ENCODE peak calls at places on chromosomes 6 and 20, in seven cellular contexts. One of them, this sample, is unnamed.

GRCh38 chr6:165178056-165178455 is 131.3 kb downstream of the C6orf118 start:
- DNase-seq in ovary: no peak
- DNase-seq in AG04450: no peak
- DNase-seq in IMR-90: no peak
- DNase-seq in mammary epithelial cell: peak; percentile 5
- DNase-seq in kidney epithelial cell: peak; percentile 56
- DNase-seq in pancreas: no peak
- DNase-seq in this sample: peak; percentile 56

GRCh38 chr6:129539032-129539431 is 170.9 kb downstream of the ARHGAP18 start:
- DNase-seq in ovary: no peak
- DNase-seq in AG04450: no peak
- DNase-seq in IMR-90: no peak
- DNase-seq in mammary epithelial cell: no peak
- DNase-seq in kidney epithelial cell: no peak
- DNase-seq in pancreas: no peak
- DNase-seq in this sample: no peak

GRCh38 chr20:10297684-10298240 is 79.1 kb downstream of the SNAP25 start:
- DNase-seq in ovary: no peak
- DNase-seq in AG04450: no peak
- DNase-seq in IMR-90: peak; percentile 41
- DNase-seq in mammary epithelial cell: no peak
- DNase-seq in kidney epithelial cell: no peak
- DNase-seq in pancreas: no peak
- DNase-seq in this sample: peak; percentile 66

GRCh38 chr20:49278036-49278816 is at the start of gene ZNFX1:
- DNase-seq in ovary: peak; percentile 99
- DNase-seq in AG04450: peak; percentile 94
- DNase-seq in IMR-90: peak; percentile 96
- DNase-seq in mammary epithelial cell: peak; percentile 97
- DNase-seq in kidney epithelial cell: peak; percentile 80
- DNase-seq in pancreas: peak; percentile 100
- DNase-seq in this sample: peak; percentile 96

GRCh38 chr6:136181191-136181833 is 68.8 kb downstream of the MTFR2 start:
- DNase-seq in ovary: no peak
- DNase-seq in AG04450: no peak
- DNase-seq in IMR-90: no peak
- DNase-seq in mammary epithelial cell: no peak
- DNase-seq in kidney epithelial cell: no peak
- DNase-seq in pancreas: no peak
- DNase-seq in this sample: no peak

GRCh38 chr20:36824142-36824940 is 50.8 kb upstream of the DSN1 start:
- DNase-seq in ovary: no peak
- DNase-seq in AG04450: no peak
- DNase-seq in IMR-90: peak; percentile 45
- DNase-seq in mammary epithelial cell: peak; percentile 73
- DNase-seq in kidney epithelial cell: peak; percentile 81
- DNase-seq in pancreas: no peak
- DNase-seq in this sample: no peak

GRCh38 chr6:24673625-24674024 is 6.7 kb downstream of the ACOT13 start:
- DNase-seq in ovary: no peak
- DNase-seq in AG04450: no peak
- DNase-seq in IMR-90: no peak
- DNase-seq in mammary epithelial cell: no peak
- DNase-seq in kidney epithelial cell: no peak
- DNase-seq in pancreas: no peak
- DNase-seq in this sample: peak; percentile 23

GRCh38 chr20:59751075-59751711 is 146.9 kb downstream of the PHACTR3 start:
- DNase-seq in ovary: peak; percentile 44
- DNase-seq in AG04450: no peak
- DNase-seq in IMR-90: peak; percentile 24
- DNase-seq in mammary epithelial cell: peak; percentile 42
- DNase-seq in kidney epithelial cell: no peak
- DNase-seq in pancreas: peak; percentile 86
- DNase-seq in this sample: peak; percentile 41

GRCh38 chr6:48136856-48137255 is 25.9 kb upstream of the PTCHD4 start:
- DNase-seq in ovary: no peak
- DNase-seq in AG04450: no peak
- DNase-seq in IMR-90: no peak
- DNase-seq in mammary epithelial cell: no peak
- DNase-seq in kidney epithelial cell: no peak
- DNase-seq in pancreas: no peak
- DNase-seq in this sample: peak; percentile 25

GRCh38 chr6:35484921-35485392 is 11.9 kb downstream of the TEAD3 start:
- DNase-seq in ovary: no peak
- DNase-seq in AG04450: no peak
- DNase-seq in IMR-90: peak; percentile 50
- DNase-seq in mammary epithelial cell: peak; percentile 73
- DNase-seq in kidney epithelial cell: no peak
- DNase-seq in pancreas: peak; percentile 45
- DNase-seq in this sample: peak; percentile 51

GRCh38 chr20:46828471-46828870 is 66.2 kb upstream of the EYA2 start:
- DNase-seq in ovary: no peak
- DNase-seq in AG04450: peak; percentile 27
- DNase-seq in IMR-90: peak; percentile 88
- DNase-seq in mammary epithelial cell: peak; percentile 65
- DNase-seq in kidney epithelial cell: no peak
- DNase-seq in pancreas: no peak
- DNase-seq in this sample: peak; percentile 60

GRCh38 chr6:14501240-14501639 is 383.7 kb downstream of the CD83 start:
- DNase-seq in ovary: no peak
- DNase-seq in AG04450: no peak
- DNase-seq in IMR-90: no peak
- DNase-seq in mammary epithelial cell: no peak
- DNase-seq in kidney epithelial cell: no peak
- DNase-seq in pancreas: no peak
- DNase-seq in this sample: no peak

GRCh38 chr6:81925201-81925600 is 172.7 kb upstream of the TENT5A start:
- DNase-seq in ovary: no peak
- DNase-seq in AG04450: no peak
- DNase-seq in IMR-90: no peak
- DNase-seq in mammary epithelial cell: no peak
- DNase-seq in kidney epithelial cell: no peak
- DNase-seq in pancreas: no peak
- DNase-seq in this sample: no peak

GRCh38 chr6:169589293-169589692 is 112.5 kb downstream of the WDR27 start:
- DNase-seq in ovary: no peak
- DNase-seq in AG04450: no peak
- DNase-seq in IMR-90: no peak
- DNase-seq in mammary epithelial cell: peak; percentile 69
- DNase-seq in kidney epithelial cell: peak; percentile 35
- DNase-seq in pancreas: no peak
- DNase-seq in this sample: peak; percentile 54

GRCh38 chr6:157030756-157031155 is 253.6 kb downstream of the ARID1B start:
- DNase-seq in ovary: no peak
- DNase-seq in AG04450: no peak
- DNase-seq in IMR-90: no peak
- DNase-seq in mammary epithelial cell: no peak
- DNase-seq in kidney epithelial cell: no peak
- DNase-seq in pancreas: no peak
- DNase-seq in this sample: no peak

GRCh38 chr6:157034433-157035230 is 257.5 kb downstream of the ARID1B start:
- DNase-seq in ovary: no peak
- DNase-seq in AG04450: no peak
- DNase-seq in IMR-90: peak; percentile 72
- DNase-seq in mammary epithelial cell: peak; percentile 58
- DNase-seq in kidney epithelial cell: no peak
- DNase-seq in pancreas: no peak
- DNase-seq in this sample: peak; percentile 76

GRCh38 chr6:157033428-157034140 is 256.4 kb downstream of the ARID1B start:
- DNase-seq in ovary: no peak
- DNase-seq in AG04450: no peak
- DNase-seq in IMR-90: peak; percentile 30
- DNase-seq in mammary epithelial cell: peak; percentile 35
- DNase-seq in kidney epithelial cell: no peak
- DNase-seq in pancreas: no peak
- DNase-seq in this sample: peak; percentile 31

GRCh38 chr6:157035576-157035975 is 258.4 kb downstream of the ARID1B start:
- DNase-seq in ovary: no peak
- DNase-seq in AG04450: no peak
- DNase-seq in IMR-90: no peak
- DNase-seq in mammary epithelial cell: no peak
- DNase-seq in kidney epithelial cell: no peak
- DNase-seq in pancreas: no peak
- DNase-seq in this sample: no peak

DNA sequence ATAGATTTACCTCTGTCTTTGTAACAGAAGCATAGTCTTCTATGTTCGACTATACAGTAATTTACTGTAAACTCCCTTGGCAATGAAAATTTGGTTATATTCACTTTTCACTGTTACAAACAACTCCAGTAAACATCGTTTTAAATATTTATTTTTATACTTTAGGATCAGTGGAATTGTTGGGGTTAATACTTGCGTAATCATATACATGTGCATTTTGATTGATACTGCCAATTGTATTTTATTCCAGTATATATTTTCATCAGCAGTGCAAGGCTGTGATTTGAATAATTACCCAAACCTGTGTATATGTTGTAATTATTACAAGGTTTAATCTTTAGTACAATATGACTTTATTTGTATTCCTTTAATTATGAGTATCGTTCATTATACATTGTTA is 255.7 kb downstream of the ARID1B start:
- DNase-seq in ovary: no peak
- DNase-seq in AG04450: no peak
- DNase-seq in IMR-90: no peak
- DNase-seq in mammary epithelial cell: no peak
- DNase-seq in kidney epithelial cell: no peak
- DNase-seq in pancreas: no peak
- DNase-seq in this sample: no peak
- H3K4me3 ChIP-seq in ovary: peak overlapping the region; percentile 31
- H3K4me3 ChIP-seq in AG04450: peak overlapping the region; percentile 62
- H3K4me3 ChIP-seq in IMR-90: peak overlapping the region; percentile 97
- H3K4me3 ChIP-seq in mammary epithelial cell: peak overlapping the region; percentile 71
- H3K4me3 ChIP-seq in kidney epithelial cell: no peak overlapping the region
- H3K4me3 ChIP-seq in pancreas: no peak overlapping the region
- H3K4me3 ChIP-seq in this sample: peak overlapping the region; percentile 58

GRCh38 chr6:46777476-46778346 is 15.5 kb upstream of the MEP1A start:
- DNase-seq in ovary: no peak
- DNase-seq in AG04450: no peak
- DNase-seq in IMR-90: no peak
- DNase-seq in mammary epithelial cell: no peak
- DNase-seq in kidney epithelial cell: no peak
- DNase-seq in pancreas: no peak
- DNase-seq in this sample: no peak

GRCh38 chr6:46776070-46776752 is 17.0 kb upstream of the MEP1A start:
- DNase-seq in ovary: no peak
- DNase-seq in AG04450: no peak
- DNase-seq in IMR-90: no peak
- DNase-seq in mammary epithelial cell: no peak
- DNase-seq in kidney epithelial cell: no peak
- DNase-seq in pancreas: no peak
- DNase-seq in this sample: no peak

GRCh38 chr6:46784535-46784934 is 8.7 kb upstream of the MEP1A start:
- DNase-seq in ovary: no peak
- DNase-seq in AG04450: no peak
- DNase-seq in IMR-90: no peak
- DNase-seq in mammary epithelial cell: no peak
- DNase-seq in kidney epithelial cell: no peak
- DNase-seq in pancreas: no peak
- DNase-seq in this sample: no peak

DNA sequence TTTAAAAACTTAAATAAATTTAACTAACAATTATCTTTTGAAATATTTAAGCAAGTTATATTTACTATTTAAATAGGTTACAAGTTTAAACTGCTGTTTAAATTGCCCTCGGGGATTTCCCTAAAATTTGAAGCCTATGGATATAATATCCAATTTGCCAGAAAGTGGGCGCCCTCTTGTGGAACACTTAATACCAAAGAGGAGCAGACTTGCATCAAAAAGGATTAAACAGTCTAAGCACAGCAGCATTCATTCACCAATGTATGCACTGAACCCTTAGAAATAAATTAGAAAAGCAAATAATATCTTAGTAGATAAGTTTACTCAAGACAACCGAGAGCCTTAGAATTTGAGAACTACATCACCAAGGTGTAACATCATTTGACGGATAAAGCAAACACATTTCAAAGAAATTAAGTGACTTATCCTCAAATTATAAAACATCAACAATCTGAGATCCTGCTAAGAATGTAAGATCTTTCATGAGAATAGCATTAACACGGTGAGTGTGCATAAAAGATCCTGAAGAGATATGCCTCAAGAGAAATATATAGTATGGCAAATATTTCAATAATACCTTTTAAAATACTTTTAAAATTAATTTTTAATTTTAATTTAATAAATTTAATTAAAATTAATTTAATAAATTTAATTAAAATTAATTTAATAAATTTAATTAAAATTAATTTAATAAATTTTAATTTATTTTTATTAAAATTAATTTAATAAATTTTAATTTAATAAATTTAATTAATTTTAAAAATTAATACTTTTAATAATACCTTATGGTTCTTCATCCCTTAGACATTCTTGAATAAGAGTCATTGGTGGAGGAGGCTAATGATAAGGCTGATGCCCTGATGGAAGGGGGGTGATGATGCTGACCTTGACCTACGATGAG is 11.5 kb upstream of the MEP1A start:
- DNase-seq in ovary: peak; percentile 18
- DNase-seq in AG04450: peak; percentile 21
- DNase-seq in IMR-90: peak; percentile 50
- DNase-seq in mammary epithelial cell: peak; percentile 57
- DNase-seq in kidney epithelial cell: no peak
- DNase-seq in pancreas: no peak
- DNase-seq in this sample: peak; percentile 66
- TF ChIP-seq CTCF in ovary: peak; percentile 30
- TF ChIP-seq CTCF in AG04450: peak; percentile 75
- TF ChIP-seq CTCF in IMR-90: peak; percentile 59
- TF ChIP-seq CTCF in mammary epithelial cell: peak; percentile 70
- TF ChIP-seq CTCF in kidney epithelial cell: peak; percentile 83
- TF ChIP-seq CTCF in pancreas: peak; percentile 39
- TF ChIP-seq CTCF in this sample: peak; percentile 71

DNA sequence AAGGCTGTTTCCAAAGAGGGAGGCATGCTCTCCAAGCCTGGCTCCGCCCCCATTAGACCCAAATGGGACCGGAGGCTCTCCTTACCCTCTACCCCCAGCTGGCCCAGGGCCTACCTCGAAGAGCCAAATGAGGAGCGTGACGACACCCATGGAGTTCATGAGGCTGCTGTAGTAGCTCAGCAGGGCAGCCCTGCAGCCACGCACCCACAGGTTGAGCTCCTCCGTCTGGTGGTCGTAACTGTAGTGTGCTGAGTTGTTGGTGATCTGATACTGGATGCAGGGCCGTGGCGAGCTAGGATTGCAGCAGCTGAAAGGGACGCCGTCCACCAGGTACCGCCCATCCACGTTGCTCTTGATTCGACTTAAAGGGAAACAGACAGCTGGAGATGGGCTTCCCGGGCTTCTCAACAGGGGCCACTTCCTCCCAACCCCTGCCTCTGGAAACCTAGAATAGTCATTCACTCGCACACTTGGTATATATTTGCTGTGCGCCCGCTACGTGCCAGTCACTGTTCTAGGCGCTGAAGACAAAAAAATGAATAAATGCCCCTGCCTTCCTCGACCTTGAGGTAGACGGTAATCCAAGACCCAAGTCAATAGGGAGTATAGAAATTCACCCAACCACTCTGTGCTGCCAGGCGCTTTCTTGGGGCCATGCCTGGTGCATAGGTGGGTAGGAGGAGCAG is 18.0 kb downstream of the PRPH2 start:
- DNase-seq in ovary: peak; percentile 53
- DNase-seq in AG04450: no peak
- DNase-seq in IMR-90: no peak
- DNase-seq in mammary epithelial cell: no peak
- DNase-seq in kidney epithelial cell: no peak
- DNase-seq in pancreas: peak; percentile 68
- DNase-seq in this sample: peak; percentile 26
- H3K4me3 ChIP-seq in ovary: peak overlapping the region; percentile 3
- H3K4me3 ChIP-seq in AG04450: no peak overlapping the region
- H3K4me3 ChIP-seq in IMR-90: no peak overlapping the region
- H3K4me3 ChIP-seq in mammary epithelial cell: no peak overlapping the region
- H3K4me3 ChIP-seq in kidney epithelial cell: no peak overlapping the region
- H3K4me3 ChIP-seq in pancreas: peak overlapping the region; percentile 48
- H3K4me3 ChIP-seq in this sample: peak overlapping the region; percentile 28

GRCh38 chr20:62436692-62437091 is 9.4 kb upstream of the RBBP8NL start:
- DNase-seq in ovary: no peak
- DNase-seq in AG04450: no peak
- DNase-seq in IMR-90: no peak
- DNase-seq in mammary epithelial cell: no peak
- DNase-seq in kidney epithelial cell: no peak
- DNase-seq in pancreas: no peak
- DNase-seq in this sample: no peak
- TF ChIP-seq CTCF in ovary: no peak
- TF ChIP-seq CTCF in AG04450: no peak
- TF ChIP-seq CTCF in IMR-90: no peak
- TF ChIP-seq CTCF in mammary epithelial cell: no peak
- TF ChIP-seq CTCF in kidney epithelial cell: no peak
- TF ChIP-seq CTCF in pancreas: no peak
- TF ChIP-seq CTCF in this sample: no peak

This sample was measured in fibroblast of mammary gland.